ENCODE peak calls at places on chromosomes 13 and 19, in seven cellular contexts. Z, K, F, A, R, X and Q are unnamed samples.

GRCh38 chr13:114064516-114065140 is 67.8 kb downstream of the RASA3 start:
- DNase-seq in A (peak), K (no peak), Z (no peak), F (no peak), R (no peak), X (no peak), Q (no peak)

GRCh38 chr13:31424130-31424729 is 224.5 kb downstream of the B3GLCT start:
- DNase-seq in A (peak), K (peak), X (peak), R (peak), Z (peak), F (no peak), Q (peak)

GRCh38 chr13:98834254-98834960 is 81.9 kb upstream of the SLC15A1 start:
- DNase-seq in Z (no peak), K (no peak), X (peak), A (no peak), R (no peak), F (no peak), Q (no peak)

GRCh38 chr19:11179716-11180297 is 17.5 kb downstream of the KANK2 start:
- DNase-seq in Z (no peak), F (no peak), R (no peak), A (peak), K (no peak), X (no peak), Q (peak)

GRCh38 chr19:10861118-10861651 is 10.2 kb upstream of the CARM1 start:
- DNase-seq in X (no peak), A (peak), Z (no peak), R (no peak), F (peak), K (peak), Q (no peak)

GRCh38 chr19:46213156-46213555 is 16.4 kb upstream of the IGFL1 start:
- DNase-seq in R (no peak), F (no peak), X (no peak), Z (no peak), K (no peak), A (no peak), Q (no peak)

GRCh38 chr13:99642841-99643240 is 141.6 kb downstream of the TM9SF2 start:
- DNase-seq in A (no peak), F (no peak), R (no peak), Z (no peak), K (no peak), X (no peak), Q (no peak)

GRCh38 chr13:33645591-33646554 is 172.1 kb upstream of the RFC3 start:
- DNase-seq in A (no peak), X (no peak), R (no peak), Z (no peak), K (no peak), F (no peak), Q (no peak)

GRCh38 chr13:113407103-113407530 is 43.2 kb upstream of the GRTP1 start:
- DNase-seq in X (no peak), F (no peak), A (no peak), R (peak), K (no peak), Z (no peak), Q (no peak)

GRCh38 chr13:65889368-65889767 is 1340.8 kb downstream of the PCDH9 start:
- DNase-seq in A (no peak), R (no peak), F (no peak), K (no peak), X (no peak), Z (no peak), Q (no peak)